ENCODE peak calls at places on chromosomes 12 and 14, in six cellular contexts. One of them, this sample, is unnamed.

GRCh38 chr12:89573081-89573810 is 47.4 kb upstream of the POC1B start:
- DNase-seq in NCI-H2081: no peak
- DNase-seq in HEK293T: no peak
- DNase-seq in stimulated activated CD8-positive, alpha-beta memory T cell treated with anti-CD3 and anti-CD28 coated beads, Interleukin-4, amount 100 ng/mL, for 4 hours: no peak
- DNase-seq in body of pancreas: no peak
- DNase-seq in small intestine: no peak
- DNase-seq in this sample: no peak

GRCh38 chr12:112515868-112516267 is 97.1 kb downstream of the PTPN11 start:
- DNase-seq in NCI-H2081: no peak
- DNase-seq in HEK293T: no peak
- DNase-seq in stimulated activated CD8-positive, alpha-beta memory T cell treated with anti-CD3 and anti-CD28 coated beads, Interleukin-4, amount 100 ng/mL, for 4 hours: no peak
- DNase-seq in body of pancreas: no peak
- DNase-seq in small intestine: no peak
- DNase-seq in this sample: no peak

GRCh38 chr12:71636704-71637115 is 26.9 kb downstream of the ZFC3H1 start:
- DNase-seq in NCI-H2081: peak
- DNase-seq in HEK293T: peak
- DNase-seq in stimulated activated CD8-positive, alpha-beta memory T cell treated with anti-CD3 and anti-CD28 coated beads, Interleukin-4, amount 100 ng/mL, for 4 hours: no peak
- DNase-seq in body of pancreas: no peak
- DNase-seq in small intestine: peak
- DNase-seq in this sample: peak

GRCh38 chr12:126935435-126935834 is 1331.5 kb upstream of the TMEM132C start:
- DNase-seq in NCI-H2081: no peak
- DNase-seq in HEK293T: no peak
- DNase-seq in stimulated activated CD8-positive, alpha-beta memory T cell treated with anti-CD3 and anti-CD28 coated beads, Interleukin-4, amount 100 ng/mL, for 4 hours: no peak
- DNase-seq in body of pancreas: no peak
- DNase-seq in small intestine: no peak
- DNase-seq in this sample: no peak

GRCh38 chr14:54807428-54807827 is 95.2 kb downstream of the GCH1 start:
- DNase-seq in NCI-H2081: no peak
- DNase-seq in HEK293T: no peak
- DNase-seq in stimulated activated CD8-positive, alpha-beta memory T cell treated with anti-CD3 and anti-CD28 coated beads, Interleukin-4, amount 100 ng/mL, for 4 hours: no peak
- DNase-seq in body of pancreas: no peak
- DNase-seq in small intestine: no peak
- DNase-seq in this sample: no peak

GRCh38 chr12:51009038-51009437 is 17.1 kb downstream of the SLC11A2 start:
- DNase-seq in NCI-H2081: no peak
- DNase-seq in HEK293T: no peak
- DNase-seq in stimulated activated CD8-positive, alpha-beta memory T cell treated with anti-CD3 and anti-CD28 coated beads, Interleukin-4, amount 100 ng/mL, for 4 hours: peak
- DNase-seq in body of pancreas: no peak
- DNase-seq in small intestine: peak
- DNase-seq in this sample: no peak

GRCh38 chr14:91830777-91831176 is 36.6 kb downstream of the TC2N start:
- DNase-seq in NCI-H2081: no peak
- DNase-seq in HEK293T: no peak
- DNase-seq in stimulated activated CD8-positive, alpha-beta memory T cell treated with anti-CD3 and anti-CD28 coated beads, Interleukin-4, amount 100 ng/mL, for 4 hours: no peak
- DNase-seq in body of pancreas: peak
- DNase-seq in small intestine: no peak
- DNase-seq in this sample: no peak

GRCh38 chr12:11228268-11228879 is 41.1 kb downstream of the PRB3 start:
- DNase-seq in NCI-H2081: peak
- DNase-seq in HEK293T: peak
- DNase-seq in stimulated activated CD8-positive, alpha-beta memory T cell treated with anti-CD3 and anti-CD28 coated beads, Interleukin-4, amount 100 ng/mL, for 4 hours: no peak
- DNase-seq in body of pancreas: peak
- DNase-seq in small intestine: peak
- DNase-seq in this sample: no peak

GRCh38 chr12:102876883-102877282 is 40.2 kb downstream of the PAH start:
- DNase-seq in NCI-H2081: no peak
- DNase-seq in HEK293T: no peak
- DNase-seq in stimulated activated CD8-positive, alpha-beta memory T cell treated with anti-CD3 and anti-CD28 coated beads, Interleukin-4, amount 100 ng/mL, for 4 hours: no peak
- DNase-seq in body of pancreas: no peak
- DNase-seq in small intestine: no peak
- DNase-seq in this sample: no peak

GRCh38 chr12:84397279-84397678 is 515.3 kb downstream of the SLC6A15 start:
- DNase-seq in NCI-H2081: peak
- DNase-seq in HEK293T: no peak
- DNase-seq in stimulated activated CD8-positive, alpha-beta memory T cell treated with anti-CD3 and anti-CD28 coated beads, Interleukin-4, amount 100 ng/mL, for 4 hours: no peak
- DNase-seq in body of pancreas: no peak
- DNase-seq in small intestine: no peak
- DNase-seq in this sample: no peak

GRCh38 chr14:57512221-57512620 is 18.6 kb upstream of the CCDC198 start:
- DNase-seq in NCI-H2081: no peak
- DNase-seq in HEK293T: peak
- DNase-seq in stimulated activated CD8-positive, alpha-beta memory T cell treated with anti-CD3 and anti-CD28 coated beads, Interleukin-4, amount 100 ng/mL, for 4 hours: no peak
- DNase-seq in body of pancreas: no peak
- DNase-seq in small intestine: no peak
- DNase-seq in this sample: peak

GRCh38 chr12:110948041-110948440 is 27.7 kb upstream of the MYL2 start:
- DNase-seq in NCI-H2081: no peak
- DNase-seq in HEK293T: no peak
- DNase-seq in stimulated activated CD8-positive, alpha-beta memory T cell treated with anti-CD3 and anti-CD28 coated beads, Interleukin-4, amount 100 ng/mL, for 4 hours: no peak
- DNase-seq in body of pancreas: no peak
- DNase-seq in small intestine: no peak
- DNase-seq in this sample: no peak

GRCh38 chr12:88310069-88310468 is 168.0 kb downstream of the TMTC3 start:
- DNase-seq in NCI-H2081: no peak
- DNase-seq in HEK293T: no peak
- DNase-seq in stimulated activated CD8-positive, alpha-beta memory T cell treated with anti-CD3 and anti-CD28 coated beads, Interleukin-4, amount 100 ng/mL, for 4 hours: no peak
- DNase-seq in body of pancreas: no peak
- DNase-seq in small intestine: no peak
- DNase-seq in this sample: no peak

GRCh38 chr14:53571990-53572389 is 384.6 kb downstream of the BMP4 start:
- DNase-seq in NCI-H2081: no peak
- DNase-seq in HEK293T: no peak
- DNase-seq in stimulated activated CD8-positive, alpha-beta memory T cell treated with anti-CD3 and anti-CD28 coated beads, Interleukin-4, amount 100 ng/mL, for 4 hours: no peak
- DNase-seq in body of pancreas: no peak
- DNase-seq in small intestine: no peak
- DNase-seq in this sample: no peak

GRCh38 chr14:104333903-104334811 is 195.8 kb downstream of the KIF26A start:
- DNase-seq in NCI-H2081: no peak
- DNase-seq in HEK293T: no peak
- DNase-seq in stimulated activated CD8-positive, alpha-beta memory T cell treated with anti-CD3 and anti-CD28 coated beads, Interleukin-4, amount 100 ng/mL, for 4 hours: no peak
- DNase-seq in body of pancreas: no peak
- DNase-seq in small intestine: no peak
- DNase-seq in this sample: peak

GRCh38 chr12:96112733-96113132 is 77.3 kb upstream of the LTA4H start:
- DNase-seq in NCI-H2081: no peak
- DNase-seq in HEK293T: no peak
- DNase-seq in stimulated activated CD8-positive, alpha-beta memory T cell treated with anti-CD3 and anti-CD28 coated beads, Interleukin-4, amount 100 ng/mL, for 4 hours: no peak
- DNase-seq in body of pancreas: no peak
- DNase-seq in small intestine: peak
- DNase-seq in this sample: no peak

GRCh38 chr14:70954068-70954467 is 46.8 kb downstream of the PCNX1 start:
- DNase-seq in NCI-H2081: no peak
- DNase-seq in HEK293T: no peak
- DNase-seq in stimulated activated CD8-positive, alpha-beta memory T cell treated with anti-CD3 and anti-CD28 coated beads, Interleukin-4, amount 100 ng/mL, for 4 hours: no peak
- DNase-seq in body of pancreas: no peak
- DNase-seq in small intestine: no peak
- DNase-seq in this sample: no peak

GRCh38 chr12:124921200-124922008 is 7.0 kb upstream of the UBC start:
- DNase-seq in NCI-H2081: no peak
- DNase-seq in HEK293T: no peak
- DNase-seq in stimulated activated CD8-positive, alpha-beta memory T cell treated with anti-CD3 and anti-CD28 coated beads, Interleukin-4, amount 100 ng/mL, for 4 hours: peak
- DNase-seq in body of pancreas: peak
- DNase-seq in small intestine: peak
- DNase-seq in this sample: no peak

GRCh38 chr12:80241576-80242273 is 142.4 kb downstream of the OTOGL start:
- DNase-seq in NCI-H2081: no peak
- DNase-seq in HEK293T: no peak
- DNase-seq in stimulated activated CD8-positive, alpha-beta memory T cell treated with anti-CD3 and anti-CD28 coated beads, Interleukin-4, amount 100 ng/mL, for 4 hours: no peak
- DNase-seq in body of pancreas: no peak
- DNase-seq in small intestine: no peak
- DNase-seq in this sample: no peak

GRCh38 chr12:3491938-3492867 is 1.2 kb downstream of the PRMT8 start:
- DNase-seq in NCI-H2081: no peak
- DNase-seq in HEK293T: peak
- DNase-seq in stimulated activated CD8-positive, alpha-beta memory T cell treated with anti-CD3 and anti-CD28 coated beads, Interleukin-4, amount 100 ng/mL, for 4 hours: no peak
- DNase-seq in body of pancreas: peak
- DNase-seq in small intestine: no peak
- DNase-seq in this sample: no peak

GRCh38 chr14:51581017-51581881 is 70.5 kb upstream of the FRMD6 start:
- DNase-seq in NCI-H2081: no peak
- DNase-seq in HEK293T: peak
- DNase-seq in stimulated activated CD8-positive, alpha-beta memory T cell treated with anti-CD3 and anti-CD28 coated beads, Interleukin-4, amount 100 ng/mL, for 4 hours: no peak
- DNase-seq in body of pancreas: no peak
- DNase-seq in small intestine: no peak
- DNase-seq in this sample: no peak

GRCh38 chr12:88393017-88393767 is 187.1 kb downstream of the KITLG start:
- DNase-seq in NCI-H2081: no peak
- DNase-seq in HEK293T: peak
- DNase-seq in stimulated activated CD8-positive, alpha-beta memory T cell treated with anti-CD3 and anti-CD28 coated beads, Interleukin-4, amount 100 ng/mL, for 4 hours: no peak
- DNase-seq in body of pancreas: no peak
- DNase-seq in small intestine: peak
- DNase-seq in this sample: no peak

GRCh38 chr12:57868211-57868610 is 21.7 kb upstream of the CTDSP2 start:
- DNase-seq in NCI-H2081: no peak
- DNase-seq in HEK293T: no peak
- DNase-seq in stimulated activated CD8-positive, alpha-beta memory T cell treated with anti-CD3 and anti-CD28 coated beads, Interleukin-4, amount 100 ng/mL, for 4 hours: no peak
- DNase-seq in body of pancreas: no peak
- DNase-seq in small intestine: no peak
- DNase-seq in this sample: no peak

GRCh38 chr12:106416273-106416672 is 58.7 kb downstream of the POLR3B start:
- DNase-seq in NCI-H2081: no peak
- DNase-seq in HEK293T: no peak
- DNase-seq in stimulated activated CD8-positive, alpha-beta memory T cell treated with anti-CD3 and anti-CD28 coated beads, Interleukin-4, amount 100 ng/mL, for 4 hours: no peak
- DNase-seq in body of pancreas: no peak
- DNase-seq in small intestine: no peak
- DNase-seq in this sample: no peak

GRCh38 chr14:95287176-95287754 is 32.4 kb downstream of the CLMN start:
- DNase-seq in NCI-H2081: no peak
- DNase-seq in HEK293T: no peak
- DNase-seq in stimulated activated CD8-positive, alpha-beta memory T cell treated with anti-CD3 and anti-CD28 coated beads, Interleukin-4, amount 100 ng/mL, for 4 hours: no peak
- DNase-seq in body of pancreas: no peak
- DNase-seq in small intestine: no peak
- DNase-seq in this sample: no peak

GRCh38 chr12:6635375-6635855 is 344 bp downstream of the LPAR5 start:
- DNase-seq in NCI-H2081: no peak
- DNase-seq in HEK293T: no peak
- DNase-seq in stimulated activated CD8-positive, alpha-beta memory T cell treated with anti-CD3 and anti-CD28 coated beads, Interleukin-4, amount 100 ng/mL, for 4 hours: peak
- DNase-seq in body of pancreas: no peak
- DNase-seq in small intestine: peak
- DNase-seq in this sample: no peak

GRCh38 chr12:124747426-124748161 is 116.1 kb downstream of the SCARB1 start:
- DNase-seq in NCI-H2081: no peak
- DNase-seq in HEK293T: no peak
- DNase-seq in stimulated activated CD8-positive, alpha-beta memory T cell treated with anti-CD3 and anti-CD28 coated beads, Interleukin-4, amount 100 ng/mL, for 4 hours: no peak
- DNase-seq in body of pancreas: no peak
- DNase-seq in small intestine: peak
- DNase-seq in this sample: no peak

GRCh38 chr12:44873898-44874297 is 2.2 kb downstream of the NELL2 start:
- DNase-seq in NCI-H2081: peak
- DNase-seq in HEK293T: no peak
- DNase-seq in stimulated activated CD8-positive, alpha-beta memory T cell treated with anti-CD3 and anti-CD28 coated beads, Interleukin-4, amount 100 ng/mL, for 4 hours: no peak
- DNase-seq in body of pancreas: no peak
- DNase-seq in small intestine: peak
- DNase-seq in this sample: no peak

GRCh38 chr14:35258420-35258819 is 33.8 kb upstream of the PSMA6 start:
- DNase-seq in NCI-H2081: no peak
- DNase-seq in HEK293T: no peak
- DNase-seq in stimulated activated CD8-positive, alpha-beta memory T cell treated with anti-CD3 and anti-CD28 coated beads, Interleukin-4, amount 100 ng/mL, for 4 hours: no peak
- DNase-seq in body of pancreas: no peak
- DNase-seq in small intestine: no peak
- DNase-seq in this sample: no peak

GRCh38 chr12:131251336-131252101 is 297.8 kb downstream of the ADGRD1 start:
- DNase-seq in NCI-H2081: no peak
- DNase-seq in HEK293T: peak
- DNase-seq in stimulated activated CD8-positive, alpha-beta memory T cell treated with anti-CD3 and anti-CD28 coated beads, Interleukin-4, amount 100 ng/mL, for 4 hours: no peak
- DNase-seq in body of pancreas: no peak
- DNase-seq in small intestine: no peak
- DNase-seq in this sample: no peak